ENCODE peak calls at places on chromosome 13, in eight cellular contexts. G is A549, V is astrocyte, W is cardiac muscle cell, F is AG09309, O is PC-3, B is astrocyte of the spinal cord, H is epithelial cell of esophagus. S is an unnamed sample.

GRCh38 chr13:105410602-105411001 is 1124.9 kb downstream of the EFNB2 start:
- DNase-seq in H (peak; percentile 66), V (no peak), W (peak; percentile 46), O (peak; percentile 33), B (no peak), G (peak; percentile 45), F (peak; percentile 8), S (no peak)

GRCh38 chr13:30796132-30796832 is 60.9 kb downstream of the ALOX5AP start:
- DNase-seq in G (peak; percentile 37), B (peak; percentile 61), W (no peak), O (peak; percentile 83), H (peak; percentile 75), F (peak; percentile 48), V (peak; percentile 72), S (no peak)

GRCh38 chr13:93425411-93425810 is 198.8 kb downstream of the GPC6 start:
- DNase-seq in W (no peak), B (no peak), H (no peak), O (no peak), G (no peak), V (no peak), F (no peak), S (no peak)

GRCh38 chr13:112956516-112957294 is 12.3 kb upstream of the MCF2L start:
- DNase-seq in W (no peak), O (no peak), G (no peak), V (no peak), B (no peak), H (no peak), F (no peak), S (no peak)

GRCh38 chr13:50130686-50131051 is 115.4 kb downstream of the KCNRG start:
- DNase-seq in G (peak; percentile 28), V (no peak), B (peak; percentile 62), F (no peak), O (peak; percentile 21), W (peak; percentile 41), H (peak; percentile 39), S (no peak)

GRCh38 chr13:51816604-51817254 is 12.8 kb upstream of the DHRS12 start:
- DNase-seq in O (peak; percentile 8), F (no peak), B (no peak), W (no peak), V (no peak), G (peak; percentile 40), H (peak; percentile 79), S (no peak)

GRCh38 chr13:75621147-75621546 is 15.0 kb upstream of the LMO7 start:
- DNase-seq in H (no peak), O (peak; percentile 41), G (no peak), F (peak; percentile 71), W (no peak), V (peak; percentile 79), B (peak; percentile 70), S (no peak)

GRCh38 chr13:67392014-67392413 is 161.9 kb upstream of the PCDH9 start:
- DNase-seq in O (no peak), F (no peak), W (no peak), H (no peak), V (no peak), G (no peak), B (no peak), S (no peak)

GRCh38 chr13:113551081-113552000 is 33.2 kb upstream of the TFDP1 start:
- DNase-seq in F (no peak), W (no peak), H (no peak), B (no peak), G (no peak), V (no peak), O (no peak), S (peak; percentile 55)

GRCh38 chr13:109162248-109163051 is 533.0 kb downstream of the MYO16 start:
- DNase-seq in B (no peak), O (peak; percentile 73), H (peak; percentile 94), G (no peak), V (no peak), W (no peak), F (no peak), S (no peak)

GRCh38 chr13:50222569-50223332 is 207.5 kb downstream of the KCNRG start:
- DNase-seq in B (peak; percentile 75), F (peak; percentile 88), O (peak; percentile 66), W (no peak), G (no peak), V (peak; percentile 76), H (peak; percentile 82), S (peak; percentile 36)

GRCh38 chr13:22757530-22758120 is 423.2 kb upstream of the SGCG start:
- DNase-seq in G (peak; percentile 10), W (peak; percentile 45), B (peak; percentile 4), F (no peak), O (peak; percentile 9), V (no peak), H (peak; percentile 12), S (no peak)

GRCh38 chr13:31848621-31849020 is 109.3 kb downstream of the RXFP2 start:
- DNase-seq in H (no peak), G (no peak), B (no peak), W (no peak), F (no peak), O (no peak), V (no peak), S (no peak)

DNA sequence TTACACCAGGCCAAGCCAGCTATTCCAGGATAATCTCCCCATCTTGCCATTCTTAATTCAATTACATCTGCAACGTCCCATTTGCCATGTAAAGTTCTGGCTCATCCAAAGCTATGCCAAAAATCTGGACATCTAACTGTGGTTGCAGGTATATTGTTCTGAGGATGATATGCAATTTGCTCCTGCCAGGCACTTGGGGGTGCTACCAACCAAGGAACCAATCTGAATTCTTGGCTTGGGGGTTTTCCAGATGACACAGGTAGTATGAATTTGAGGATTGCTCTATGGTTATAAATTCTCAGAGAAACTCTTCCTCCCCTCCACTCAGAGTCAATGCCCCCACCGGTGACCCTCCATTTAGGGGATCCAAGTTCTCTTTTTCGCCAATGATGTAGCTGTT is 33.0 kb downstream of the CRYL1 start:
- DNase-seq in O (peak; percentile 73), F (no peak), G (peak; percentile 52), V (peak; percentile 29), H (peak; percentile 55), W (peak; percentile 21), B (no peak), S (no peak)
- TF ChIP-seq CTCF in O (peak; percentile 87), F (peak; percentile 52), G (peak; percentile 43), V (peak; percentile 56), H (peak; percentile 43), W (peak; percentile 55), B (no peak), S (no peak)

DNA sequence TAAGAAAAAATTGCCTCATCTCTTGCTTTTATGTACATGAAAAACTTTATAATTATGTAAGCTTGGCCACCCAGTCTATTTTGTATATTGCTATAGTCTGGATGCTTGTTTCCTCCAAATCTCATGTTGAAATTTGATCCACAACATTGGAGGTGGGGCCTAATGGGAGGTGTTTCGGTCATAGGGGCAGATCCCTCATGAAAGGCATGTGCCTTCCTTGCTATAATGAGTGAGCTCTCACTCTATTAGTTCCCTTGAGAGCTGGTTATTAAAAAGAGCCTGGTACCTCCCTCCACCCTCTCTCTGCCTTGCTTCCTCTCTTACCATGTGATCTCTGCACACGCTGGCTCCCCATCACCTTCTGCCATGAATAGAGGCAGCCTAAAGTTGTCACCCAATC is 1005.1 kb downstream of the PCDH9 start:
- DNase-seq in G (no peak), O (no peak), W (no peak), V (no peak), F (no peak), H (no peak), B (no peak), S (no peak)
- H3K4me3 ChIP-seq in G (no peak overlapping the region), O (no peak overlapping the region), W (no peak overlapping the region), V (no peak overlapping the region), F (no peak overlapping the region), H (no peak overlapping the region), B (no peak overlapping the region), S (no peak overlapping the region)

GRCh38 chr13:72255908-72256307 is 388.9 kb upstream of the DACH1 start:
- DNase-seq in F (no peak), G (peak; percentile 19), V (peak; percentile 51), B (peak; percentile 60), O (peak; percentile 70), W (peak; percentile 77), H (peak; percentile 74), S (no peak)
- TF ChIP-seq CTCF in F (no peak), G (no peak), V (peak; percentile 62), B (peak; percentile 81), O (peak; percentile 79), W (no peak), H (peak; percentile 88), S (no peak)

GRCh38 chr13:24184265-24184841 is 23.8 kb downstream of the SPATA13 start:
- DNase-seq in F (no peak), O (no peak), H (no peak), V (no peak), B (no peak), W (no peak), G (no peak), S (no peak)
- H3K4me3 ChIP-seq in F (no peak overlapping the region), O (no peak overlapping the region), H (no peak overlapping the region), V (no peak overlapping the region), B (no peak overlapping the region), W (no peak overlapping the region), G (no peak overlapping the region), S (no peak overlapping the region)

GRCh38 chr13:49020328-49020727 is 44.6 kb downstream of the FNDC3A start:
- DNase-seq in F (no peak), H (no peak), B (no peak), W (no peak), O (no peak), G (no peak), V (no peak), S (no peak)
- TF ChIP-seq CTCF in F (no peak), H (no peak), B (no peak), W (no peak), O (no peak), G (no peak), V (no peak), S (no peak)